ENCODE peak calls at places on chromosomes 16 and 17, in nine cellular contexts. B is ovary; G is esophagus squamous epithelium; L is naive thymus-derived CD4-positive, alpha-beta T cell; I is CD8-positive, alpha-beta T cell; Q is heart right ventricle; M is neural progenitor cell; V is osteoblast; X is A673. O is an unnamed sample.
A peak's percentile ranks its signal among the peaks of the same experiment; 100 is the strongest.

GRCh38 chr16:20333120-20333519 is 5.8 kb upstream of the GP2 start:
- DNase-seq in X (no peak), Q (no peak), M (peak; percentile 3), B (no peak), I (no peak), G (no peak), L (no peak), V (no peak), O (no peak)

GRCh38 chr17:36844601-36845000 is 92.7 kb upstream of the LHX1 start:
- DNase-seq in B (no peak), G (no peak), Q (no peak), I (no peak), L (no peak), M (no peak), X (no peak), V (no peak), O (no peak)

GRCh38 chr16:17276610-17277009 is 194.2 kb downstream of the XYLT1 start:
- DNase-seq in B (no peak), V (no peak), M (no peak), L (no peak), G (no peak), X (no peak), Q (no peak), I (no peak), O (no peak)

GRCh38 chr16:56667581-56668571 is at the start of gene MT1G:
- DNase-seq in M (no peak), V (peak; percentile 83), G (no peak), I (no peak), X (peak; percentile 63), B (peak; percentile 64), L (no peak), Q (peak; percentile 37), O (no peak)

GRCh38 chr17:42979511-42980273 is at the start of gene PTGES3L:
- DNase-seq in Q (peak; percentile 67), M (peak; percentile 67), B (peak; percentile 52), X (peak; percentile 46), V (peak; percentile 94), L (no peak), G (no peak), I (no peak), O (no peak)

GRCh38 chr16:66561381-66562080 is 4.7 kb upstream of the CMTM1 start:
- DNase-seq in L (no peak), G (no peak), V (no peak), I (no peak), B (no peak), X (no peak), Q (no peak), M (no peak), O (no peak)

GRCh38 chr17:73815474-73815873 is 171.2 kb upstream of the SDK2 start:
- DNase-seq in V (no peak), M (peak; percentile 6), L (no peak), I (no peak), B (no peak), G (no peak), Q (no peak), X (no peak), O (no peak)

GRCh38 chr16:72837846-72838661 is 209.9 kb downstream of the ZFHX3 start:
- DNase-seq in X (no peak), G (no peak), M (peak; percentile 20), B (no peak), I (no peak), V (no peak), Q (no peak), L (no peak), O (no peak)

GRCh38 chr16:21244798-21245197 is 11.3 kb downstream of the ANKS4B start:
- DNase-seq in G (no peak), Q (no peak), L (no peak), I (no peak), X (no peak), B (no peak), M (no peak), V (no peak), O (no peak)

GRCh38 chr17:41065829-41066624 is at the start of gene KRTAP2-4:
- DNase-seq in B (no peak), I (no peak), Q (no peak), V (peak; percentile 87), G (no peak), M (no peak), X (no peak), L (no peak), O (no peak)

GRCh38 chr16:87216824-87217205 is 100.4 kb downstream of the C16orf95 start:
- DNase-seq in M (no peak), X (no peak), L (no peak), B (no peak), Q (no peak), I (no peak), V (peak; percentile 94), G (no peak), O (no peak)

GRCh38 chr16:87216148-87216823 is 100.9 kb downstream of the C16orf95 start:
- DNase-seq in V (no peak), M (no peak), L (no peak), X (no peak), G (no peak), B (no peak), I (no peak), Q (no peak), O (no peak)

GRCh38 chr16:87210949-87211348 is 106.2 kb downstream of the C16orf95 start:
- DNase-seq in L (no peak), V (no peak), X (no peak), Q (no peak), G (no peak), I (no peak), B (no peak), M (no peak), O (no peak)

GRCh38 chr16:87212026-87212425 is 105.2 kb downstream of the C16orf95 start:
- DNase-seq in L (no peak), B (no peak), I (no peak), M (no peak), Q (no peak), G (no peak), X (no peak), V (no peak), O (no peak)

GRCh38 chr16:87213536-87213935 is 103.7 kb downstream of the C16orf95 start:
- DNase-seq in M (no peak), Q (no peak), X (no peak), L (no peak), V (no peak), I (no peak), B (no peak), G (no peak), O (no peak)
- H3K4me1 ChIP-seq in M (no peaks in the 10 kb centered on the region), Q (no peaks in the 10 kb centered on the region), X (no peaks in the 10 kb centered on the region), L (no peaks in the 10 kb centered on the region), V (peaks cover 35% of the 10 kb centered on the region), I (no peaks in the 10 kb centered on the region), B (no peaks in the 10 kb centered on the region), G (no peaks in the 10 kb centered on the region), O (no peaks in the 10 kb centered on the region)

DNA sequence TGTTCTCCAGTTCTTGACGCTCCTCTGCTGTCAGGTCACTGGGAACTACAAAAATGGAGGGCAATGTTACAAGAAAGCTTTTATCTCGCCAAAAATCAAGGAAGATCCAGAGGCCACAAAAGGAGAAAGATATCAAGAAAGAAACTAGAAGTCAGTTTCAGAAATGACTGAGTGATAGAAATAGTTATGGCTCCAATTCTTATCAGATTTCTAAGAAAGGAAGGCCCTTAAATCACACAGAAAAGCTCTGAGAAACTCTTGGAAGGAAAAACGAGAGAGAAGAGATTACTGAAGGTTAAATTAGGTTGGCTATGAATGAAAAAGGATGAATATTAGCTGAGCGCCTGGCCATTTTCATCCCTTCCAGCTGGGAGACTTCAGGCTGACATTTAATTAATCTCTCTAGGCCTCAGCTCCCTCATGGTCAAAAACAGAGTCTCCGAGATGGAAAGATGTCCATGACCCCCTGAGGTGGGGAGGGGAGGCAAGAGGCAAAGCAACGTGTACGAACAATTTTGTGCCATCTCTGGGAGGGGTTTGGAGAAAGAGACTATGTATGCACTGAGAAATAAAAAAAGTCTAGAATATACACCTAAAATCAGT is 72.3 kb downstream of the CYTH1 start:
- DNase-seq in L (no peak), V (no peak), Q (no peak), M (no peak), X (no peak), B (no peak), G (no peak), I (no peak), O (no peak)
- H3K4me1 ChIP-seq in L (peaks cover 46% of the 10 kb centered on the region), V (peaks cover 10% of the 10 kb centered on the region), Q (peaks cover 5% of the 10 kb centered on the region), M (peaks cover 3% of the 10 kb centered on the region), X (no peaks in the 10 kb centered on the region), B (no peaks in the 10 kb centered on the region), G (peaks cover 77% of the 10 kb centered on the region), I (peaks cover 46% of the 10 kb centered on the region), O (peaks cover 15% of the 10 kb centered on the region)

GRCh38 chr17:66367112-66367511 is 64.7 kb downstream of the PRKCA start:
- DNase-seq in Q (no peak), I (no peak), X (no peak), V (no peak), M (no peak), B (no peak), L (no peak), G (no peak), O (no peak)
- H3K4me1 ChIP-seq in Q (no peaks in the 10 kb centered on the region), I (peaks cover 29% of the 10 kb centered on the region), X (peaks cover 10% of the 10 kb centered on the region), V (peaks cover 10% of the 10 kb centered on the region), M (peaks cover 26% of the 10 kb centered on the region), B (no peaks in the 10 kb centered on the region), L (peaks cover 38% of the 10 kb centered on the region), G (peaks cover 14% of the 10 kb centered on the region), O (peaks cover 41% of the 10 kb centered on the region)

GRCh38 chr17:17051380-17051779 is 9.1 kb downstream of the MPRIP start:
- DNase-seq in B (peak; percentile 31), I (no peak), X (no peak), Q (no peak), L (no peak), M (no peak), V (no peak), G (no peak), O (no peak)

GRCh38 chr17:17051791-17052461 is 9.7 kb downstream of the MPRIP start:
- DNase-seq in L (no peak), G (no peak), I (no peak), B (peak; percentile 60), M (no peak), V (peak; percentile 77), Q (no peak), X (no peak), O (no peak)

GRCh38 chr17:17053446-17054379 is 11.5 kb downstream of the MPRIP start:
- DNase-seq in M (no peak), Q (no peak), V (no peak), L (no peak), X (no peak), G (no peak), I (no peak), B (peak; percentile 21), O (no peak)

GRCh38 chr17:17054636-17055035 is 12.4 kb downstream of the MPRIP start:
- DNase-seq in I (no peak), L (no peak), X (no peak), Q (no peak), B (peak; percentile 3), V (no peak), G (no peak), M (no peak), O (no peak)

DNA sequence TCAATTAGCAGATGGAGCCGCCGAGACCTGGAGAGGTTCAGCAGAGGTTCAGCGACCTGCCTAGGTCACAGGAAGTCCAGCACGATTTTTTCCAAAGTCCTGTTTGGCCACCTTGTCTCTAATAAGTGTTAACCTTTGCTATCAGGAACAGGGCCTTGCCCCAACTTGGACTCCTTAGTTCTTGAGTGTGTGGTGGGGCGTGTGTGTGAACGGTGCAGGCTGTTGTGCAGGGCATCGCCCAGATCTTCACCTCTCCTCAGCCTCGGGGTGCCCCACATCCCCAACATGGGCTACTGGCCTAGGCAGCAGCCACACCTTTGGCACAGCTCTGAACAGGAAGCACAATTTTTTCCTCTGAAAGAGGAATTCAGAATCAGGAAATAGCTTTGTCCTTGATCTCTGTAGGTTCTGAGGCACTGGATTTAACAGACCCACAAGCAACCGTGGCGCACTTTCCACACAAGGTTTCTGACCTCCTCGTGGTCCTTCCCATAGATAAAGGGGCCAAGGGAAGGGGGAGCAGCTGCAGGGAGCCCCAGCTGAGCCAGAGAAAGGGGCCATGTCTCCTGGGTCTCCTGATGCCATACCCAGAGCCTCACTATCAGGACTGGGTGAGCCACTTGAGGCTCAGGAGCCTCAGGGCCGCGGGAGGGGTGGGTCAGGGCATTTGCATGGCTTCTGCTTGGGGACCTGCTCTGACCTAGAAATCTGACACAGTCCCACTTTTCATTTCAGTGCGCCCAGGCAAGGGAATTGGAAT is 10.4 kb downstream of the MPRIP start:
- DNase-seq in V (no peak), Q (no peak), I (no peak), B (peak; percentile 37), X (no peak), M (no peak), G (no peak), L (no peak), O (no peak)
- H3K4me1 ChIP-seq in V (peaks cover 57% of the 10 kb centered on the region), Q (peaks cover 86% of the 10 kb centered on the region), I (peaks cover 44% of the 10 kb centered on the region), B (peaks cover 36% of the 10 kb centered on the region), X (peaks cover 38% of the 10 kb centered on the region), M (peaks cover 4% of the 10 kb centered on the region), G (peaks cover 100% of the 10 kb centered on the region), L (peaks cover 34% of the 10 kb centered on the region), O (peaks cover 4% of the 10 kb centered on the region)